ENCODE peak calls at places on chromosomes 12 and 14, in seven cellular contexts. P is HCT116, Y is thoracic aorta, F is lower lobe of right lung, V is suprapubic skin, T is fibroblast of pulmonary artery, U is astrocyte of the spinal cord. L is an unnamed sample.

GRCh38 chr12:107242189-107242588 is 148.8 kb upstream of the CRY1 start:
- DNase-seq in P (no peak), Y (no peak), F (no peak), V (no peak), T (no peak), U (peak; percentile 37), L (no peak)

GRCh38 chr14:69625299-69626131 is 14.1 kb downstream of the SUSD6 start:
- DNase-seq in P (no peak), Y (peak; percentile 13), F (peak; percentile 83), V (no peak), T (peak; percentile 42), U (peak; percentile 28), L (no peak)

GRCh38 chr12:54204316-54204715 is 15.5 kb upstream of the SMUG1 start:
- DNase-seq in P (no peak), Y (no peak), F (no peak), V (no peak), T (no peak), U (no peak), L (no peak)

GRCh38 chr12:103632554-103633216 is 45.6 kb downstream of the STAB2 start:
- DNase-seq in P (peak; percentile 57), Y (no peak), F (peak; percentile 56), V (peak; percentile 78), T (peak; percentile 65), U (peak; percentile 16), L (peak; percentile 81)

GRCh38 chr12:51323317-51323960 is 535 bp downstream of the BIN2 start:
- DNase-seq in P (no peak), Y (no peak), F (no peak), V (no peak), T (no peak), U (no peak), L (no peak)

GRCh38 chr12:113875681-113876080 is 90.4 kb downstream of the RBM19 start:
- DNase-seq in P (no peak), Y (no peak), F (no peak), V (no peak), T (peak; percentile 73), U (peak; percentile 48), L (no peak)

GRCh38 chr14:95679995-95680735 is 6.1 kb upstream of the TCL1B start:
- DNase-seq in P (peak; percentile 13), Y (no peak), F (no peak), V (peak; percentile 32), T (no peak), U (no peak), L (no peak)

GRCh38 chr14:38948576-38948975 is 154.5 kb downstream of the SEC23A start:
- DNase-seq in P (no peak), Y (no peak), F (no peak), V (no peak), T (no peak), U (no peak), L (no peak)

GRCh38 chr12:95959107-95959506 is 16.0 kb downstream of the AMDHD1 start:
- DNase-seq in P (peak; percentile 29), Y (no peak), F (no peak), V (no peak), T (peak; percentile 11), U (peak; percentile 8), L (no peak)

GRCh38 chr12:106696861-106697417 is 77.5 kb upstream of the RIC8B start:
- DNase-seq in P (no peak), Y (no peak), F (no peak), V (no peak), T (no peak), U (no peak), L (no peak)

GRCh38 chr14:59320771-59321170 is 132.3 kb downstream of the DAAM1 start:
- DNase-seq in P (no peak), Y (no peak), F (no peak), V (no peak), T (peak; percentile 61), U (no peak), L (no peak)

DNA sequence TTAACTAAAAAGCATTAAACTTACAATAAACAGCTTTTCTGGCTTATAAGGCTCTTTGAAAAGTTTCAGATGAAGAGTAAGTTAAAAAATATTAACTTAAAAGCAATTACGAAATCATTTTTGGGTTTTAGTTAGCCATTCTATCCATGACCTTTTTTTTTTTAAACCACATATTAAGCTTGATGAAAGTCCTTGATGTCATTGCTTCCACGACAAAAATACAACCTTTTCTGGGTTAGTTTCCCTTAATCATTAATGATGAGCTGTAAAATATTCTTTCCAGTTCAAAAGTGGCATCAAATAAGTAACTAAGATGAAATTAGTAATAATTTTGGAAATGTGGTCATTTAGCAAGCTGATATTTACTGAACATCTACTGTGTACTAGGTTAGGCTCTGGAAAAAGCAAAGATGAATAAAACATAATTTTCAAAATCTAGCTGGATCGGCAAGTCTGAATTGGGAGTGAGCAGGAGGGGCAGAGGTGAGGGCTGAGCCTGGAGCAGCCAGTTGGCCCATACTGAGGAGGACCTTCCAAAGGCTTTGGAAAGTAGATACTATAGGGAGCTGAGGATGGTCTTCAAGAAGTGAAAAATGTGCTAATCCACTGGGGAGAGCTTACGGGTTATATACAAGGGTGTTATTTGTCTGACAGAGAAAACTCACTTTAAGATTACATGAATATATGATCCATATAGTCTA is 345.1 kb downstream of the ZFP36L1 start:
- DNase-seq in P (no peak), Y (no peak), F (no peak), V (no peak), T (no peak), U (no peak), L (no peak)
- TF ChIP-seq CTCF in P (no peak), Y (no peak), F (no peak), V (no peak), T (no peak), U (no peak), L (no peak)

GRCh38 chr14:76810525-76810924 is 2.2 kb downstream of the ANGEL1 start:
- DNase-seq in P (no peak), Y (no peak), F (no peak), V (no peak), T (no peak), U (no peak), L (no peak)
- H3K4me3 ChIP-seq in P (no peak overlapping the region), Y (peak overlapping the region; percentile 94), F (peak overlapping the region; percentile 81), V (peak overlapping the region; percentile 71), T (peak overlapping the region; percentile 78), U (no peak overlapping the region), L (no peak overlapping the region)

DNA sequence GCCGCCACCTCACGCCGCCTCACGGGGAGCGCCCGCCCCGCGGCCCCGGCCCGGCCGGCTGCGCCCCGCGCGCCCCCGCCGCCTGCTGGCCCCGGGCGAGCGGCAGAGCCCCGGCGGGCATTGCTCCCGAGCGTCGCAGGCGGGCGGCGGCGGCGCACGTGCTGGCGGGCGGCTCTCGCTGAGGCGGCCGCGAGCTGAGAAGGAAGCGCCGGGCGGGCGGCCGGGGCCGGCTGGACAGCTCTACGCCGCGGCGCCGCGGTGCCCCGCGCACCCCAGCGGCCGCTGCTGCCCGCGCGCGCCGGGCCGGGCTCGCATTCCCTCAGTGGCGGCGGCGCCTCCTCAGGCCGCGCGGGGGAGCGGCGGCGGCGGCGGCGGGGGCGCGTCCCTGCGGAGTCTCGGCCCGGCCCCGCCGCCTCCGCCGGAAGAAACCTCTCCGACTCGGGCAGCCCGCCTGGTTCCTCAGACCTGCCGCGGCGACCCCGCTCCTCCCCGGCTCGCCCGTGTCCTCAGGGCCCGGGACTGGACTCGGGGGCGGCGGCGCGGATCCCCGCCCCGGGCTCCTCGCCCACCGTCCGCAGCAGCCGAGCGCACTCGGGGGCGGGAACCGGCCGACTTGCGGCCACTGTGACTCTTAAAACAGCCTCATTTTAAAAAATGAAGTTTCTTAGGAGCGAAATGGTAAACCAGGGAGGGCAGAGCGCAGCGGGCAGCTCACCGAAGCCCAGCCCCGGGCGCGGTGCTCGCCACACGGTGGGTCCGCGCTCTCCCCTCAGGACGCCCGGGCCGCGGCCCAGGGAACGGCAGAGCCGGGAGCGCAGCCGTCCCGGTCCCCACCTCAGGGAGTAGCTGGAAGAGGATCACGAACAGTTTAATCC is at the start of gene PITPNM2:
- DNase-seq in P (no peak), Y (no peak), F (peak; percentile 77), V (no peak), T (peak; percentile 55), U (peak; percentile 46), L (peak; percentile 71)
- TF ChIP-seq CTCF in P (no peak), Y (peak; percentile 13), F (no peak), V (peak; percentile 28), T (no peak), U (peak; percentile 13), L (peak; percentile 8)

GRCh38 chr12:65083581-65083980 is 37.5 kb downstream of the WIF1 start:
- DNase-seq in P (no peak), Y (no peak), F (no peak), V (no peak), T (no peak), U (no peak), L (no peak)
- H3K4me3 ChIP-seq in P (no peak overlapping the region), Y (no peak overlapping the region), F (no peak overlapping the region), V (no peak overlapping the region), T (no peak overlapping the region), U (no peak overlapping the region), L (no peak overlapping the region)

GRCh38 chr14:88233915-88234314 is 89.2 kb downstream of the KCNK10 start:
- DNase-seq in P (peak; percentile 24), Y (no peak), F (no peak), V (no peak), T (peak; percentile 9), U (no peak), L (peak; percentile 16)
- TF ChIP-seq CTCF in P (no peak), Y (no peak), F (no peak), V (no peak), T (peak; percentile 19), U (no peak), L (peak; percentile 25)

GRCh38 chr12:80715850-80716249 is 862 bp upstream of the MYF5 start:
- DNase-seq in P (no peak), Y (no peak), F (no peak), V (no peak), T (no peak), U (no peak), L (no peak)
- H3K4me3 ChIP-seq in P (no peak overlapping the region), Y (no peak overlapping the region), F (no peak overlapping the region), V (no peak overlapping the region), T (no peak overlapping the region), U (no peak overlapping the region), L (no peak overlapping the region)

DNA sequence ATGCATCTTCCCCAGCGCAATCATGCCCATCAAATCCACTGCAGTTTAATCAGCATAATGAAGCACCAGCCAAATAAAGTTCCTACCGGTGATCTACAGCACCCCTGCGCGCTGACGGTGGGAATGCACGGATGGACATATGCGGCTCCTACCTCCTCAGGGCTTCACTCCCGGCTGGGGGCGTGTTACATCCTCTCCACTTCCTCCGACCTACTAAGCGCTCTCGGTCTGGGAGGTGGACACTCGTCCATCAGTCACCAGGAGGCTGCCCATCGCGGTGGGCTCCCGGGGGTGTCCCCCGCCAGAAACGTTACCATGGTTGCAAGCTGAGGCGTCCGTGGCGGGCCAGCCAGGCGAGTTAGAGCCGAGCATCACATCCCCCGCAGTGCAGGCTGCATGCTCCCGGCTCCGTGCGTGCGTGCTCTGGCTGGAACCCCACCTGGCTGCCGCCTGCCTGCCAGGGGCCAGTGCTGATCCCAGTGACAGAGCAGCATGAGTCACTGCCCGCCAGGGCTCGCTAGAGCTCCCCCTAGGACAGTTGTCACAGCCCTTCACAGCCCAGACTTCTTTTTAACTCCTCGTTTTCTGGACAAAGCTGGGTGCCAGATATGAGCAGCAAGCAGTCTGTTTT is 73.0 kb downstream of the CIT start:
- DNase-seq in P (peak; percentile 33), Y (no peak), F (peak; percentile 55), V (no peak), T (peak; percentile 64), U (peak; percentile 68), L (peak; percentile 84)
- TF ChIP-seq CTCF in P (peak; percentile 45), Y (no peak), F (peak; percentile 34), V (peak; percentile 31), T (peak; percentile 29), U (peak; percentile 52), L (peak; percentile 57)

L was measured in epithelial cell of esophagus.